ENCODE peak calls at places on chromosomes 12 and 14, in eight cellular contexts. T is spleen, R is WTC11, W is progenitor cell of endocrine pancreas, Z is lower leg skin, D is tibial nerve, C is K562, H is RWPE1. P is an unnamed sample.

GRCh38 chr12:123387508-123388217 is 3.7 kb downstream of the KMT5A start:
- DNase-seq in T (no peak), R (no peak), W (no peak), Z (no peak), D (no peak), C (no peak), H (no peak), P (no peak)

GRCh38 chr12:122983789-122984515 is 3.5 kb downstream of the ARL6IP4 start:
- DNase-seq in T (no peak), R (no peak), W (no peak), Z (no peak), D (no peak), C (no peak), H (no peak), P (no peak)

GRCh38 chr14:89368490-89369477 is 48.2 kb downstream of the FOXN3 start:
- DNase-seq in T (no peak), R (no peak), W (no peak), Z (no peak), D (no peak), C (no peak), H (no peak), P (no peak)

GRCh38 chr12:106108187-106108816 is 30.5 kb downstream of the NUAK1 start:
- DNase-seq in T (no peak), R (peak; percentile 43), W (no peak), Z (no peak), D (no peak), C (no peak), H (no peak), P (no peak)

GRCh38 chr14:36655963-36656768 is 5.5 kb upstream of the PAX9 start:
- DNase-seq in T (no peak), R (peak; percentile 84), W (peak; percentile 67), Z (no peak), D (no peak), C (no peak), H (peak; percentile 36), P (no peak)

GRCh38 chr12:114403690-114404450 is 2.1 kb downstream of the TBX5 start:
- DNase-seq in T (no peak), R (peak; percentile 68), W (no peak), Z (no peak), D (no peak), C (no peak), H (no peak), P (no peak)

GRCh38 chr12:61911113-61911512 is 349.1 kb upstream of the USP15 start:
- DNase-seq in T (no peak), R (no peak), W (no peak), Z (no peak), D (no peak), C (no peak), H (no peak), P (no peak)

GRCh38 chr12:70008944-70009343 is 183.9 kb downstream of the MYRFL start:
- DNase-seq in T (no peak), R (no peak), W (no peak), Z (no peak), D (no peak), C (no peak), H (no peak), P (no peak)

GRCh38 chr12:103455020-103455763 is 40.6 kb downstream of the C12orf42 start:
- DNase-seq in T (no peak), R (no peak), W (no peak), Z (no peak), D (no peak), C (no peak), H (no peak), P (no peak)

GRCh38 chr12:60172266-60172665 is 576.4 kb downstream of the SLC16A7 start:
- DNase-seq in T (no peak), R (no peak), W (no peak), Z (no peak), D (no peak), C (no peak), H (peak; percentile 23), P (no peak)

GRCh38 chr12:78060186-78060585 is 229.5 kb downstream of the NAV3 start:
- DNase-seq in T (no peak), R (no peak), W (no peak), Z (no peak), D (no peak), C (no peak), H (no peak), P (no peak)

GRCh38 chr12:111313833-111314259 is 55.0 kb downstream of the PHETA1 start:
- DNase-seq in T (peak; percentile 90), R (peak; percentile 90), W (peak; percentile 77), Z (peak; percentile 91), D (peak; percentile 58), C (peak; percentile 90), H (peak; percentile 81), P (peak; percentile 59)

GRCh38 chr12:67096533-67097318 is 172.4 kb upstream of the CAND1 start:
- DNase-seq in T (no peak), R (no peak), W (no peak), Z (no peak), D (no peak), C (no peak), H (peak; percentile 50), P (no peak)

GRCh38 chr14:104801284-104802119 is 601 bp downstream of the ZBTB42 start:
- DNase-seq in T (no peak), R (no peak), W (no peak), Z (no peak), D (no peak), C (no peak), H (no peak), P (no peak)

GRCh38 chr14:104800600-104801283 is at the start of gene ZBTB42:
- DNase-seq in T (peak; percentile 93), R (peak; percentile 58), W (peak; percentile 70), Z (peak; percentile 94), D (no peak), C (no peak), H (peak; percentile 71), P (peak; percentile 51)

GRCh38 chr14:104798300-104799238 is 2.3 kb upstream of the ZBTB42 start:
- DNase-seq in T (no peak), R (no peak), W (no peak), Z (no peak), D (no peak), C (no peak), H (no peak), P (no peak)

GRCh38 chr14:104799239-104799599 is 1.7 kb upstream of the ZBTB42 start:
- DNase-seq in T (no peak), R (no peak), W (no peak), Z (no peak), D (no peak), C (no peak), H (no peak), P (no peak)

GRCh38 chr14:104799657-104800599 is 973 bp upstream of the ZBTB42 start:
- DNase-seq in T (peak; percentile 96), R (peak; percentile 70), W (peak; percentile 84), Z (peak; percentile 97), D (peak; percentile 69), C (peak; percentile 88), H (peak; percentile 65), P (peak; percentile 95)
- TF ChIP-seq CTCF in T (peak; percentile 65), R (no peak), W (peak; percentile 57), Z (no peak), D (peak; percentile 52), C (peak; percentile 47), H (peak; percentile 36), P (peak; percentile 46)

GRCh38 chr12:40561395-40561966 is 130.8 kb upstream of the CNTN1 start:
- DNase-seq in T (no peak), R (no peak), W (no peak), Z (no peak), D (no peak), C (no peak), H (no peak), P (no peak)

GRCh38 chr12:40566246-40566645 is 126.0 kb upstream of the CNTN1 start:
- DNase-seq in T (no peak), R (no peak), W (no peak), Z (no peak), D (no peak), C (no peak), H (no peak), P (no peak)

GRCh38 chr12:40560848-40561247 is 131.4 kb upstream of the CNTN1 start:
- DNase-seq in T (no peak), R (no peak), W (no peak), Z (no peak), D (no peak), C (no peak), H (no peak), P (no peak)

GRCh38 chr12:40569626-40570179 is 122.5 kb upstream of the CNTN1 start:
- DNase-seq in T (no peak), R (no peak), W (no peak), Z (no peak), D (no peak), C (no peak), H (no peak), P (no peak)

GRCh38 chr12:40565029-40565633 is 127.1 kb upstream of the CNTN1 start:
- DNase-seq in T (no peak), R (no peak), W (no peak), Z (no peak), D (no peak), C (no peak), H (no peak), P (no peak)
- TF ChIP-seq CTCF in T (no peak), R (no peak), W (no peak), Z (no peak), D (no peak), C (no peak), H (no peak), P (no peak)

GRCh38 chr12:53345486-53346195 is 9.5 kb upstream of the SP7 start:
- DNase-seq in T (no peak), R (peak; percentile 28), W (no peak), Z (peak; percentile 89), D (no peak), C (no peak), H (no peak), P (no peak)
- TF ChIP-seq CTCF in T (peak; percentile 42), R (no peak), W (no peak), Z (no peak), D (no peak), C (no peak), H (peak; percentile 5), P (no peak)

DNA sequence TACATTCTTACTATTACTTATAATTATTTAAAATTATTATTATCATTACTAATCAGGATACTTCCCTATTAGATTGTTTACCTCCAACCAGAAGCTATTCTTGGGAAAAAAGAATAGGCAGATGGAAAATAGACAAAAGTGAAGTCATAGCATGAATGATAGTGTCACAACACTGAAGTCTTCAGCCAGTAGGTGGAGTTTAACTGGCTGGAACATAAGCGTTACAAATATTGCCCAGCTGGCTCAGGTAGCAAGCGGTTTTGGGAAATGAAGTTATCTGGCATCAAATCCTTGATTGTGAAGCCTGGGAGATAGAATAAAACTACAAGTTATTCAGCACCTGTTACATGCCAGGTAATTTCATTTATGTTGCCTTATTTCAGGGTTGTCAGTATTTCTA is 762.9 kb downstream of the C12orf50 start:
- DNase-seq in T (no peak), R (no peak), W (no peak), Z (no peak), D (no peak), C (no peak), H (no peak), P (no peak)
- TF ChIP-seq CTCF in T (no peak), R (no peak), W (peak; percentile 16), Z (no peak), D (no peak), C (no peak), H (no peak), P (no peak)